ENCODE peak calls at places on chromosomes 12 and 14, in four cellular contexts. D is GOT3, I is left cardiac atrium, O is hepatocyte. R is an unnamed sample.

GRCh38 chr12:16027012-16027411 is 115.9 kb downstream of the DERA start:
- DNase-seq in D (no peak), I (no peak), O (no peak), R (no peak)

GRCh38 chr12:8554451-8555195 is 13.9 kb upstream of the CLEC4E start:
- DNase-seq in D (no peak), I (no peak), O (peak), R (peak)

GRCh38 chr12:27237790-27238771 is 6.0 kb upstream of the STK38L start:
- DNase-seq in D (no peak), I (no peak), O (no peak), R (peak)

GRCh38 chr12:105970885-105971284 is 167.9 kb downstream of the NUAK1 start:
- DNase-seq in D (no peak), I (no peak), O (no peak), R (no peak)

GRCh38 chr14:103705158-103705523 is 10.1 kb downstream of the XRCC3 start:
- DNase-seq in D (no peak), I (peak), O (no peak), R (no peak)

GRCh38 chr12:118432812-118433540 is 56.6 kb downstream of the SUDS3 start:
- DNase-seq in D (no peak), I (no peak), O (peak), R (no peak)

GRCh38 chr14:33646692-33647260 is 304.1 kb downstream of the EGLN3 start:
- DNase-seq in D (no peak), I (no peak), O (no peak), R (peak)

GRCh38 chr12:6394398-6394797 is 10.4 kb downstream of the LTBR start:
- DNase-seq in D (no peak), I (no peak), O (no peak), R (no peak)

GRCh38 chr12:116882742-116883141 is 1.5 kb upstream of the HRK start:
- DNase-seq in D (no peak), I (no peak), O (no peak), R (peak)

GRCh38 chr14:60133487-60133886 is 31.7 kb downstream of the DHRS7 start:
- DNase-seq in D (no peak), I (no peak), O (no peak), R (no peak)

GRCh38 chr14:105023791-105024480 is 3.1 kb upstream of the CDCA4 start:
- DNase-seq in D (no peak), I (no peak), O (no peak), R (peak)

GRCh38 chr12:112514926-112515642 is 96.3 kb downstream of the PTPN11 start:
- DNase-seq in D (no peak), I (no peak), O (no peak), R (no peak)

GRCh38 chr14:100711117-100711462 is 15.6 kb upstream of the DLK1 start:
- DNase-seq in D (no peak), I (no peak), O (no peak), R (no peak)

GRCh38 chr14:28321475-28322244 is 444.9 kb upstream of the FOXG1 start:
- DNase-seq in D (no peak), I (no peak), O (no peak), R (peak)

GRCh38 chr14:103716091-103716801 is 636 bp downstream of the ZFYVE21 start:
- DNase-seq in D (no peak), I (peak), O (peak), R (peak)

GRCh38 chr12:93741741-93742085 is 64.5 kb downstream of the CRADD start:
- DNase-seq in D (no peak), I (no peak), O (peak), R (no peak)